ENCODE peak calls at places on chromosomes 12 and 14, in four cellular contexts. B is IMR-90, Q is K562, H is endothelial cell of umbilical vein. S is an unnamed sample.

GRCh38 chr12:112716099-112717093 is 75.2 kb upstream of the RPH3A start:
- DNase-seq in B (no peak), Q (peak; percentile 50), H (peak; percentile 5), S (no peak)

GRCh38 chr12:12927211-12928079 is 24.5 kb downstream of the GPRC5D start:
- DNase-seq in B (peak; percentile 45), Q (peak; percentile 79), H (peak; percentile 97), S (peak; percentile 28)

GRCh38 chr12:96025518-96025917 is 9.9 kb downstream of the LTA4H start:
- DNase-seq in B (no peak), Q (no peak), H (no peak), S (no peak)

GRCh38 chr12:74483057-74483456 is 54.6 kb upstream of the ATXN7L3B start:
- DNase-seq in B (no peak), Q (no peak), H (no peak), S (no peak)

GRCh38 chr12:65278576-65279386 is at the start of gene MSRB3:
- DNase-seq in B (peak; percentile 70), Q (peak; percentile 16), H (peak; percentile 66), S (no peak)

GRCh38 chr14:55874785-55875184 is 243.4 kb upstream of the PELI2 start:
- DNase-seq in B (no peak), Q (no peak), H (no peak), S (no peak)

GRCh38 chr14:65966188-65966587 is 520.0 kb upstream of the CCDC196 start:
- DNase-seq in B (no peak), Q (no peak), H (no peak), S (no peak)

GRCh38 chr12:19245656-19246055 is 116.1 kb downstream of the PLEKHA5 start:
- DNase-seq in B (no peak), Q (no peak), H (no peak), S (no peak)

GRCh38 chr14:94836849-94837248 is 66.9 kb upstream of the GSC start:
- DNase-seq in B (no peak), Q (no peak), H (no peak), S (no peak)

GRCh38 chr12:120365675-120366340 is 3.2 kb downstream of the MSI1 start:
- DNase-seq in B (no peak), Q (no peak), H (no peak), S (no peak)

GRCh38 chr12:56836317-56836716 is 73.2 kb downstream of the HSD17B6 start:
- DNase-seq in B (no peak), Q (no peak), H (no peak), S (no peak)

GRCh38 chr12:116783503-116784237 is 45.6 kb downstream of the RNFT2 start:
- DNase-seq in B (no peak), Q (no peak), H (no peak), S (no peak)

GRCh38 chr12:131489718-131490117 is 221.2 kb upstream of the SFSWAP start:
- DNase-seq in B (no peak), Q (no peak), H (no peak), S (no peak)

GRCh38 chr12:101027200-101027599 is 182.8 kb downstream of the SLC5A8 start:
- DNase-seq in B (no peak), Q (no peak), H (no peak), S (no peak)

GRCh38 chr12:30753761-30754382 is 879 bp downstream of the CAPRIN2 start:
- DNase-seq in B (peak; percentile 32), Q (no peak), H (peak; percentile 31), S (no peak)

GRCh38 chr12:55955344-55955743 is 10.5 kb downstream of the PMEL start:
- DNase-seq in B (no peak), Q (no peak), H (no peak), S (no peak)

GRCh38 chr12:68406134-68406576 is 74.0 kb upstream of the MDM1 start:
- DNase-seq in B (peak; percentile 82), Q (peak; percentile 12), H (peak; percentile 96), S (no peak)

GRCh38 chr12:179885-180284 is 34.1 kb downstream of the SLC6A12 start:
- DNase-seq in B (no peak), Q (no peak), H (no peak), S (no peak)

GRCh38 chr12:180445-180844 is 33.5 kb downstream of the SLC6A12 start:
- DNase-seq in B (peak; percentile 58), Q (no peak), H (no peak), S (peak; percentile 25)

GRCh38 chr12:185197-185955 is 28.6 kb downstream of the SLC6A12 start:
- DNase-seq in B (no peak), Q (no peak), H (no peak), S (no peak)

GRCh38 chr12:181921-182320 is 32.0 kb downstream of the SLC6A12 start:
- DNase-seq in B (no peak), Q (no peak), H (no peak), S (no peak)

GRCh38 chr12:182381-182883 is 31.5 kb downstream of the SLC6A12 start:
- DNase-seq in B (peak; percentile 93), Q (no peak), H (no peak), S (no peak)
- TF ChIP-seq FOS in B (peak; percentile 89), Q (no peak), H (peak; percentile 48), S (no peak)

GRCh38 chr14:104326848-104327247 is 188.5 kb downstream of the KIF26A start:
- DNase-seq in B (no peak), Q (no peak), H (no peak), S (no peak)
- H3K27ac ChIP-seq in B (no peak overlapping the region), Q (no peak overlapping the region), H (no peak overlapping the region), S (no peak overlapping the region)

GRCh38 chr14:96090441-96091148 is 51.4 kb downstream of the C14orf132 start:
- DNase-seq in B (peak; percentile 65), Q (no peak), H (no peak), S (no peak)
- TF ChIP-seq FOS in B (no peak), Q (no peak), H (no peak), S (no peak)

GRCh38 chr12:110717037-110717436 is 25.7 kb downstream of the PPP1CC start:
- DNase-seq in B (no peak), Q (no peak), H (no peak), S (no peak)

GRCh38 chr12:110721570-110721969 is 21.1 kb downstream of the PPP1CC start:
- DNase-seq in B (no peak), Q (no peak), H (no peak), S (no peak)

GRCh38 chr12:110718222-110718908 is 24.3 kb downstream of the PPP1CC start:
- DNase-seq in B (no peak), Q (no peak), H (no peak), S (no peak)
- H3K27ac ChIP-seq in B (no peak overlapping the region), Q (no peak overlapping the region), H (no peak overlapping the region), S (no peak overlapping the region)

DNA sequence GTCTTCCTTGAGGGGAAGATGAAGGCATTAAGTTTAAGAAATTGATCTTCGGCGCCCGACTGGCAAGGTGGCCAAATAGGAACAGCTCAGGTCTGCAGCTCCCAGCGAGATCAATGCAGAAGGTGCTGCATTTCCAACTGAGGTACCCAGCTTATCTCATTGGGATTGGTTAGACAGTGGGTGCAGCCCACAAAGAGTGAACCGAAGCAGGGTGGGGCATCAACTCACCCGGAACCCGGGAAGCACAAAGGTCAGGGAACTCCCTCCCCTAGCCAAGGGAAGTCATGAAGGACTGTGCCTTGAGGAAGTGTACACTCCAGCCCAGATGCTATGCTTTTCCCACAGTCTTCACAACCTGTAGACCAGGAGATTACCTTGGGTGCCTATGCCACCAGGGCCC is 45.2 kb upstream of the AVPR1A start:
- DNase-seq in B (no peak), Q (no peak), H (no peak), S (no peak)
- TF ChIP-seq FOS in B (no peak), Q (no peak), H (no peak), S (no peak)

GRCh38 chr14:102954081-102954789 is 31.8 kb downstream of the AMN start:
- DNase-seq in B (no peak), Q (no peak), H (no peak), S (no peak)
- H3K27ac ChIP-seq in B (no peak overlapping the region), Q (no peak overlapping the region), H (no peak overlapping the region), S (no peak overlapping the region)